ENCODE peak calls at places on chromosomes 4 and X, in eight cellular contexts. X is stimulated activated CD8-positive, alpha-beta memory T cell treated with anti-CD3 and anti-CD28 coated beads, Interleukin-12 subunit alpha, Interleukin-12 subunit beta, amount 100 ng/mL, for 1 hour; Y is amniotic stem cell; R is pancreas; O is activated T-helper 1 cell treated with anti-CD3 and anti-CD28 coated beads, Interleukin-2, amount 50 U/mL, for 16 hours; S is fibroblast of pulmonary artery; I is Caki2; F is effector CD4-positive, alpha-beta T cell. L is an unnamed sample.

GRCh38 chr4:1722551-1723071 is 1.3 kb downstream of the TACC3 start:
- DNase-seq in Y (no peak), I (peak), R (no peak), S (no peak), X (no peak), F (no peak), O (no peak), L (no peak)

GRCh38 chrX:21865436-21865835 is 9.6 kb downstream of the YY2 start:
- DNase-seq in O (no peak), F (no peak), I (no peak), X (no peak), R (no peak), S (no peak), Y (no peak), L (no peak)

GRCh38 chr4:76087007-76087769 is 12.7 kb downstream of the ART3 start:
- DNase-seq in S (peak), Y (peak), X (no peak), I (peak), O (no peak), R (peak), F (no peak), L (no peak)

GRCh38 chr4:112847781-112848180 is 201.7 kb upstream of the ANK2 start:
- DNase-seq in X (no peak), S (no peak), R (no peak), F (no peak), O (no peak), Y (no peak), I (no peak), L (no peak)

GRCh38 chrX:70429759-70430158 is 6.6 kb downstream of the GDPD2 start:
- DNase-seq in X (no peak), O (no peak), Y (no peak), R (no peak), F (no peak), S (no peak), I (no peak), L (no peak)

GRCh38 chr4:125520258-125520990 is 205.7 kb downstream of the FAT4 start:
- DNase-seq in Y (no peak), X (no peak), O (no peak), S (peak), R (no peak), F (no peak), I (no peak), L (no peak)

GRCh38 chr4:94304365-94304971 is 38.2 kb downstream of the HPGDS start:
- DNase-seq in X (no peak), F (no peak), R (no peak), O (no peak), I (peak), Y (no peak), S (peak), L (no peak)

GRCh38 chr4:3809451-3810110 is 43.4 kb downstream of the ADRA2C start:
- DNase-seq in F (no peak), O (no peak), Y (no peak), X (no peak), S (no peak), I (no peak), R (no peak), L (no peak)

GRCh38 chrX:20727447-20727846 is 460.7 kb upstream of the RPS6KA3 start:
- DNase-seq in F (no peak), O (no peak), R (no peak), Y (no peak), X (no peak), S (no peak), I (no peak), L (no peak)

GRCh38 chr4:140943887-140944515 is 187.8 kb upstream of the TBC1D9 start:
- DNase-seq in X (no peak), S (peak), F (no peak), O (no peak), R (no peak), Y (no peak), I (no peak), L (no peak)

GRCh38 chr4:47553329-47554125 is 68.5 kb downstream of the ATP10D start:
- DNase-seq in X (no peak), R (no peak), F (no peak), S (no peak), O (no peak), Y (no peak), I (no peak), L (no peak)

GRCh38 chrX:39734174-39734776 is 363.5 kb downstream of the BCOR start:
- DNase-seq in F (no peak), Y (no peak), R (no peak), O (no peak), I (no peak), S (no peak), X (no peak), L (no peak)

GRCh38 chr4:70613893-70614572 is 14.5 kb upstream of the ENAM start:
- DNase-seq in X (no peak), I (no peak), R (no peak), Y (no peak), S (peak), O (no peak), F (no peak), L (no peak)

GRCh38 chr4:141074098-141074878 is 59.0 kb downstream of the RNF150 start:
- DNase-seq in S (peak), R (no peak), O (no peak), I (no peak), Y (no peak), F (no peak), X (no peak), L (no peak)

GRCh38 chrX:104172788-104173187 is 6.5 kb downstream of the FAM199X start:
- DNase-seq in Y (no peak), X (no peak), I (no peak), S (peak), F (no peak), O (no peak), R (no peak), L (no peak)